ENCODE peak calls at places on chromosomes 16 and 17, in seven cellular contexts. L is T-cell, C is C1 segment of cervical spinal cord, U is T47D, F is spleen, Q is body of pancreas, D is AG10803. J is an unnamed sample.

GRCh38 chr16:70348991-70349390 is 2.3 kb downstream of the DDX19A start:
- DNase-seq in D (peak), C (no peak), Q (no peak), U (no peak), F (no peak), L (no peak), J (no peak)

GRCh38 chr17:34269969-34270368 is at the start of gene CCL7:
- DNase-seq in Q (no peak), L (no peak), C (no peak), D (no peak), U (no peak), F (no peak), J (no peak)

GRCh38 chr17:44279586-44280344 is 11.8 kb upstream of the SLC4A1 start:
- DNase-seq in Q (peak), C (no peak), U (no peak), F (peak), D (peak), L (no peak), J (no peak)

GRCh38 chr16:14004031-14004718 is 66.9 kb upstream of the MRTFB start:
- DNase-seq in C (no peak), D (no peak), Q (no peak), L (no peak), F (no peak), U (no peak), J (no peak)

GRCh38 chr16:51359141-51359960 is 208.3 kb upstream of the SALL1 start:
- DNase-seq in Q (peak), L (no peak), F (no peak), U (no peak), D (peak), C (peak), J (no peak)

GRCh38 chr16:27234171-27234570 is 30.8 kb downstream of the KDM8 start:
- DNase-seq in Q (no peak), U (no peak), D (no peak), C (no peak), F (peak), L (no peak), J (no peak)

GRCh38 chr17:61422116-61422799 is 22.6 kb downstream of the TBX2 start:
- DNase-seq in C (no peak), L (no peak), Q (no peak), D (no peak), U (no peak), F (no peak), J (no peak)

GRCh38 chr16:62036101-62036806 is at the start of gene CDH8:
- DNase-seq in L (no peak), Q (no peak), D (peak), U (peak), F (peak), C (no peak), J (no peak)

GRCh38 chr16:80507538-80507937 is 33.3 kb upstream of the DYNLRB2 start:
- DNase-seq in F (no peak), Q (peak), U (no peak), L (no peak), D (no peak), C (no peak), J (no peak)

GRCh38 chr17:4802228-4802627 is at the start of gene C17orf114:
- DNase-seq in Q (no peak), F (no peak), D (no peak), C (no peak), U (no peak), L (no peak), J (no peak)

GRCh38 chr17:15945493-15946209 is 721 bp downstream of the ADORA2B start:
- DNase-seq in F (peak), C (no peak), D (no peak), Q (peak), L (no peak), U (no peak), J (no peak)

GRCh38 chr17:29071303-29071702 is 28.4 kb downstream of the PIPOX start:
- DNase-seq in L (no peak), D (no peak), C (no peak), F (no peak), U (no peak), Q (no peak), J (no peak)

GRCh38 chr16:78443780-78444422 is 344.4 kb downstream of the WWOX start:
- DNase-seq in U (no peak), C (no peak), L (no peak), Q (no peak), F (no peak), D (no peak), J (no peak)

GRCh38 chr16:49652441-49653175 is 203.3 kb downstream of the ZNF423 start:
- DNase-seq in U (no peak), Q (peak), C (no peak), F (no peak), D (peak), L (no peak), J (no peak)

GRCh38 chr17:45384800-45385262 is 47.8 kb downstream of the ARHGAP27 start:
- DNase-seq in L (no peak), C (no peak), U (no peak), F (no peak), Q (peak), D (no peak), J (no peak)

GRCh38 chr16:89022051-89022836 is 45.2 kb upstream of the CBFA2T3 start:
- DNase-seq in D (no peak), Q (no peak), C (no peak), U (no peak), F (peak), L (no peak), J (no peak)

GRCh38 chr16:11967195-11967911 is 2.3 kb downstream of the TNFRSF17 start:
- DNase-seq in L (no peak), C (no peak), U (no peak), Q (no peak), D (no peak), F (no peak), J (no peak)

GRCh38 chr16:15743657-15744056 is 93.6 kb downstream of the NDE1 start:
- DNase-seq in D (no peak), Q (no peak), C (no peak), L (no peak), U (no peak), F (no peak), J (no peak)